ENCODE peak calls at places on chromosomes 3 and 15, in five cellular contexts. One of them, this sample, is unnamed. For H3K9me3, the result is how much of the 10 kb centered on the place peaks cover.

GRCh38 chr3:64489361-64490044 is 198.3 kb downstream of the ADAMTS9 start:
- DNase-seq in IMR-90: no peak
- DNase-seq in colonic mucosa: peak
- DNase-seq in astrocyte: peak
- DNase-seq in K562: peak
- DNase-seq in this sample: peak

GRCh38 chr3:174397848-174398247 is 461.3 kb upstream of the NAALADL2 start:
- DNase-seq in colonic mucosa: no peak
- DNase-seq in K562: no peak
- DNase-seq in astrocyte: peak
- DNase-seq in IMR-90: peak
- DNase-seq in this sample: no peak

GRCh38 chr3:98906230-98906629 is 4.7 kb upstream of the DCBLD2 start:
- DNase-seq in astrocyte: peak
- DNase-seq in IMR-90: peak
- DNase-seq in colonic mucosa: no peak
- DNase-seq in K562: no peak
- DNase-seq in this sample: no peak

GRCh38 chr15:68354923-68355322 is 77.0 kb downstream of the ITGA11 start:
- DNase-seq in astrocyte: peak
- DNase-seq in colonic mucosa: no peak
- DNase-seq in K562: peak
- DNase-seq in IMR-90: peak
- DNase-seq in this sample: peak

GRCh38 chr3:54087581-54088410 is 34.6 kb upstream of the CACNA2D3 start:
- DNase-seq in K562: no peak
- DNase-seq in astrocyte: no peak
- DNase-seq in IMR-90: no peak
- DNase-seq in colonic mucosa: no peak
- DNase-seq in this sample: peak

GRCh38 chr15:68798695-68799094 is 22.0 kb downstream of the ANP32A start:
- DNase-seq in colonic mucosa: no peak
- DNase-seq in K562: no peak
- DNase-seq in astrocyte: no peak
- DNase-seq in IMR-90: no peak
- DNase-seq in this sample: no peak

GRCh38 chr15:97688177-97688576 is 272.3 kb upstream of the ARRDC4 start:
- DNase-seq in K562: no peak
- DNase-seq in astrocyte: no peak
- DNase-seq in colonic mucosa: no peak
- DNase-seq in IMR-90: no peak
- DNase-seq in this sample: no peak

GRCh38 chr3:17529677-17530076 is 212.8 kb downstream of the TBC1D5 start:
- DNase-seq in colonic mucosa: no peak
- DNase-seq in IMR-90: no peak
- DNase-seq in K562: no peak
- DNase-seq in astrocyte: no peak
- DNase-seq in this sample: no peak

GRCh38 chr15:68586274-68586961 is 7.6 kb downstream of the CORO2B start:
- DNase-seq in K562: no peak
- DNase-seq in IMR-90: peak
- DNase-seq in colonic mucosa: no peak
- DNase-seq in astrocyte: peak
- DNase-seq in this sample: no peak

GRCh38 chr3:63912768-63913588 is 795 bp upstream of the SCAANT1 start:
- DNase-seq in astrocyte: peak
- DNase-seq in IMR-90: peak
- DNase-seq in colonic mucosa: peak
- DNase-seq in K562: peak
- DNase-seq in this sample: peak

GRCh38 chr15:95394186-95395067 is 936.1 kb upstream of the NR2F2 start:
- DNase-seq in IMR-90: peak
- DNase-seq in astrocyte: peak
- DNase-seq in colonic mucosa: no peak
- DNase-seq in K562: no peak
- DNase-seq in this sample: no peak

GRCh38 chr3:52454938-52455282 is 494 bp upstream of the NISCH start:
- DNase-seq in K562: no peak
- DNase-seq in colonic mucosa: no peak
- DNase-seq in IMR-90: no peak
- DNase-seq in astrocyte: no peak
- DNase-seq in this sample: no peak

GRCh38 chr15:31024979-31025378 is 33.6 kb upstream of the MTMR10 start:
- DNase-seq in astrocyte: peak
- DNase-seq in K562: no peak
- DNase-seq in IMR-90: peak
- DNase-seq in colonic mucosa: no peak
- DNase-seq in this sample: no peak

GRCh38 chr3:108343479-108343870 is 47.1 kb downstream of the HHLA2 start:
- DNase-seq in astrocyte: no peak
- DNase-seq in K562: no peak
- DNase-seq in colonic mucosa: no peak
- DNase-seq in IMR-90: no peak
- DNase-seq in this sample: no peak

GRCh38 chr3:39592729-39593128 is 125.2 kb downstream of the MOBP start:
- DNase-seq in astrocyte: no peak
- DNase-seq in K562: no peak
- DNase-seq in IMR-90: no peak
- DNase-seq in colonic mucosa: no peak
- DNase-seq in this sample: no peak

DNA sequence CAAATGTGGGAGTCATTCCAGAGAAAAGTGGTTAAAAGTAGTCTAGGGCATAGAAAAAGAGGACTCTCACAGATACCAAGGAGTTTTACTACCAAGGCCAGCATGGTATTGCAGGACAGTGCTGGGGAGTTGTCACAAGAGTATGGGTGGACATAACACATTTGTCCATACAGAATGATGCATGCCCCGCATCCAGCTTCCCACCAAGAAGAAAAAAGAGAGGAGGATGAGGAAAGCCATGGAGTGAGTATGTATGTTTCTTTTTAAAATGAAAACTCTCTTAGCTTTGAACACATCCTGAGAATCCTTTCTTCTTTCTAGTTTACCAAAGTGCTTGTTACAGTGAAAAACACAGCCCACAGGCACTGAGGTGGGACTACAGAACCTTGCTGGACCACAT is 12.5 kb downstream of the NR2E3 start:
- DNase-seq in astrocyte: no peak
- DNase-seq in IMR-90: no peak
- DNase-seq in K562: no peak
- DNase-seq in colonic mucosa: no peak
- DNase-seq in this sample: no peak
- H3K9me3 ChIP-seq in astrocyte: under half
- H3K9me3 ChIP-seq in IMR-90: under half
- H3K9me3 ChIP-seq in K562: under half
- H3K9me3 ChIP-seq in colonic mucosa: under half
- H3K9me3 ChIP-seq in this sample: under half

DNA sequence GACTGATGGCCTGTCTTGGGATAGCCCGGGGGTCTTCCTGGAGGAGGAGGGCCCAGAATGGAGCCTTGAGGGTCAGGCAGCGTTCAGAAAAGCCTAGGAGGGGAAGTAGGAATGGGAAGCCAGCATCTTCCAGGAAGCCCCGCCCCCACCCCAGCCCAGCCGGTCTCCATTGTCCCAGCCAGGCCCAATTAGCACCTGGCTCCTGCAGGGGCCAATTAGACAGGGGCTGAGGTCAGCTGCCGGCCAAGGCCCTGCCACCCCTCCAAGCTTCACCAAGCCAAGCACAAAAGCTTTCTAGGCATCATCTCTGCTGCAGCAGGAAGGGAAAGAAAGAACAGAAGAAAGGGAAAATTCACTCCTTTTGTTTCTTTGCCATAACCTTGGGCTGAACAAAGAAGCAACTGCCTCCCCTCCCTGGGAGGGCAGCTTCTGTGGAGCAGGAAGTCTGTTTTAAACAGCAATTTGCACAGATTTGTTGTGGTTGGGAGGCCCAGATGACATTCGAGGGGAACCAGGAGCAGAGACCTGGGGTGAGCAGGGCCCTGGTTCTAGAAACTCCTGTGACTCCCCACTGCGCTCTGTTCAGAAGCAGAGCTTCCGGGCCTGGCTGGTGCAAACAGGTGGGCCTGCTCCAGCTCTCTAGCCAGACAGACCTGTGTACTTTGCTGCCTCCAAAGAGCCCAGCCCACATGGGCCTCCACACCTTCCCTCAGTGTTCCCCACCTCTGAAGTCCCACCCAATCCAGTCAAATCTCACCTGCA is 47.7 kb downstream of the CYP11A1 start:
- DNase-seq in IMR-90: no peak
- DNase-seq in astrocyte: no peak
- DNase-seq in K562: no peak
- DNase-seq in colonic mucosa: no peak
- DNase-seq in this sample: peak
- H3K9ac ChIP-seq in IMR-90: no peak
- H3K9ac ChIP-seq in astrocyte: peak
- H3K9ac ChIP-seq in K562: no peak
- H3K9ac ChIP-seq in colonic mucosa: no peak
- H3K9ac ChIP-seq in this sample: no peak

GRCh38 chr3:193870376-193871092 is 265.4 kb upstream of the HES1 start:
- DNase-seq in IMR-90: peak
- DNase-seq in colonic mucosa: no peak
- DNase-seq in K562: no peak
- DNase-seq in astrocyte: no peak
- DNase-seq in this sample: peak
- H3K27ac ChIP-seq in IMR-90: no peak
- H3K27ac ChIP-seq in colonic mucosa: no peak
- H3K27ac ChIP-seq in K562: no peak
- H3K27ac ChIP-seq in astrocyte: peak
- H3K27ac ChIP-seq in this sample: no peak

GRCh38 chr15:34158355-34158754 is 51.5 kb downstream of the KATNBL1 start:
- DNase-seq in IMR-90: no peak
- DNase-seq in K562: no peak
- DNase-seq in colonic mucosa: no peak
- DNase-seq in astrocyte: no peak
- DNase-seq in this sample: no peak
- H3K9me3 ChIP-seq in IMR-90: under half
- H3K9me3 ChIP-seq in K562: under half
- H3K9me3 ChIP-seq in colonic mucosa: under half
- H3K9me3 ChIP-seq in astrocyte: under half
- H3K9me3 ChIP-seq in this sample: half or more

GRCh38 chr15:66802087-66803001 is 100.3 kb downstream of the SMAD6 start:
- DNase-seq in K562: peak
- DNase-seq in colonic mucosa: no peak
- DNase-seq in IMR-90: peak
- DNase-seq in astrocyte: peak
- DNase-seq in this sample: peak
- H3K9ac ChIP-seq in K562: peak
- H3K9ac ChIP-seq in colonic mucosa: peak
- H3K9ac ChIP-seq in IMR-90: peak
- H3K9ac ChIP-seq in astrocyte: peak
- H3K9ac ChIP-seq in this sample: no peak

This sample was measured in endodermal cell.